ENCODE peak calls at places on chromosomes 2 and 18, in eight cellular contexts. Q, M, X, I, N, R, F and Y are unnamed samples.

GRCh38 chr18:54444309-54444914 is 86.7 kb downstream of the C18orf54 start:
- DNase-seq in Q (peak; percentile 19), M (peak; percentile 73), X (peak; percentile 80), I (peak; percentile 54), N (peak; percentile 40), R (peak; percentile 27), F (no peak), Y (peak; percentile 61)

GRCh38 chr2:174778479-174778962 is 14.2 kb upstream of the CHRNA1 start:
- DNase-seq in Q (peak; percentile 22), M (peak; percentile 49), X (no peak), I (peak; percentile 39), N (no peak), R (peak; percentile 97), F (no peak), Y (peak; percentile 94)

GRCh38 chr2:240704651-240705050 is 13.0 kb downstream of the AQP12A start:
- DNase-seq in Q (peak; percentile 3), M (no peak), X (no peak), I (no peak), N (no peak), R (no peak), F (no peak), Y (peak; percentile 58)

GRCh38 chr2:66539452-66539851 is 104.5 kb downstream of the MEIS1 start:
- DNase-seq in Q (no peak), M (no peak), X (no peak), I (no peak), N (no peak), R (peak; percentile 75), F (no peak), Y (no peak)

GRCh38 chr2:160868891-160869290 is 291.3 kb upstream of the TANK start:
- DNase-seq in Q (no peak), M (no peak), X (no peak), I (no peak), N (no peak), R (peak; percentile 24), F (no peak), Y (no peak)

GRCh38 chr2:162233197-162233596 is 10.0 kb downstream of the FAP start:
- DNase-seq in Q (no peak), M (no peak), X (no peak), I (peak; percentile 81), N (no peak), R (no peak), F (no peak), Y (no peak)

GRCh38 chr2:100269889-100270288 is 52.4 kb downstream of the LONRF2 start:
- DNase-seq in Q (no peak), M (no peak), X (no peak), I (no peak), N (no peak), R (no peak), F (no peak), Y (no peak)

GRCh38 chr2:186068154-186068826 is 329.7 kb downstream of the FSIP2 start:
- DNase-seq in Q (no peak), M (peak; percentile 16), X (no peak), I (no peak), N (no peak), R (no peak), F (no peak), Y (no peak)

GRCh38 chr2:101223814-101224231 is 28.9 kb upstream of the CNOT11 start:
- DNase-seq in Q (no peak), M (no peak), X (no peak), I (peak; percentile 96), N (peak; percentile 95), R (no peak), F (no peak), Y (peak; percentile 72)

GRCh38 chr2:237244976-237245646 is 159.4 kb downstream of the COPS8 start:
- DNase-seq in Q (no peak), M (no peak), X (no peak), I (no peak), N (no peak), R (no peak), F (no peak), Y (no peak)

GRCh38 chr2:230068658-230069080 is at the start of gene SLC16A14:
- DNase-seq in Q (no peak), M (peak; percentile 68), X (no peak), I (peak; percentile 81), N (peak; percentile 6), R (peak; percentile 16), F (no peak), Y (peak; percentile 42)

GRCh38 chr2:234178309-234179030 is 128.0 kb downstream of the SPP2 start:
- DNase-seq in Q (no peak), M (peak; percentile 59), X (no peak), I (no peak), N (no peak), R (no peak), F (no peak), Y (peak; percentile 6)

GRCh38 chr2:55165567-55165966 is 66.5 kb downstream of the CLHC1 start:
- DNase-seq in Q (no peak), M (peak; percentile 49), X (no peak), I (no peak), N (no peak), R (no peak), F (no peak), Y (no peak)

GRCh38 chr18:40414155-40414754 is 1540.8 kb upstream of the PIK3C3 start:
- DNase-seq in Q (no peak), M (no peak), X (no peak), I (no peak), N (no peak), R (no peak), F (no peak), Y (no peak)

GRCh38 chr2:231239751-231240150 is 41.3 kb downstream of the ARMC9 start:
- DNase-seq in Q (no peak), M (no peak), X (no peak), I (no peak), N (no peak), R (no peak), F (no peak), Y (no peak)

GRCh38 chr2:231238694-231239093 is 40.3 kb downstream of the ARMC9 start:
- DNase-seq in Q (no peak), M (no peak), X (no peak), I (no peak), N (no peak), R (no peak), F (no peak), Y (no peak)

DNA sequence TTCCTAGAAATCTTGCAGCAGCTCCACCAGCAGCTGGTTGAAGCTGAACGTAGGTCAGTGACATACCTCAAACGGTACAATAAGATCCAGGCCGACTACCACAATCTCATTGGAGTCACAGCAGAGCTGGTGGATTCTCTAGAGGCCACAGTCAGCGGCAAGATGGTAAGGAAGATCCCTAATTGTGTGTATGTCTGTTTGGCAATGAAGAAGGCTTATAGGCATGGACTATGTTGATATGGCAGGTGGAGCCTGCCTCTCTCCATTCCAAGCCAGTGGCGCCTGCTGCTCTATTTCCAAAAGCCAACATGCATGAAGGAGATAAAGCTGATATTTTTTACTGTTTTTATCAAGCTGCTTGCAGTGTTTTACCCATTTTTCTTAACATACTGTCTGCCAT is 36.8 kb downstream of the ARMC9 start:
- DNase-seq in Q (no peak), M (no peak), X (no peak), I (no peak), N (no peak), R (no peak), F (no peak), Y (no peak)
- TF ChIP-seq CTCF in Q (no peak), M (no peak), X (no peak), I (no peak), N (no peak), R (no peak), F (no peak), Y (no peak)

GRCh38 chr2:187548658-187549057 is 5.6 kb downstream of the TFPI start:
- DNase-seq in Q (no peak), M (no peak), X (no peak), I (no peak), N (no peak), R (no peak), F (no peak), Y (no peak)

GRCh38 chr2:187552381-187552780 is 1.9 kb downstream of the TFPI start:
- DNase-seq in Q (no peak), M (no peak), X (no peak), I (no peak), N (no peak), R (no peak), F (no peak), Y (no peak)

GRCh38 chr2:187549951-187550555 is 4.2 kb downstream of the TFPI start:
- DNase-seq in Q (no peak), M (peak; percentile 20), X (no peak), I (no peak), N (no peak), R (no peak), F (no peak), Y (no peak)

GRCh38 chr2:187549193-187549592 is 5.0 kb downstream of the TFPI start:
- DNase-seq in Q (no peak), M (no peak), X (no peak), I (no peak), N (no peak), R (no peak), F (no peak), Y (no peak)

GRCh38 chr2:187550797-187551306 is 3.4 kb downstream of the TFPI start:
- DNase-seq in Q (no peak), M (no peak), X (no peak), I (no peak), N (no peak), R (no peak), F (no peak), Y (no peak)
- TF ChIP-seq CTCF in Q (no peak), M (no peak), X (no peak), I (no peak), N (no peak), R (no peak), F (no peak), Y (no peak)

GRCh38 chr2:116435648-116436047 is 1378.8 kb upstream of the DDX18 start:
- DNase-seq in Q (no peak), M (no peak), X (no peak), I (no peak), N (no peak), R (no peak), F (no peak), Y (no peak)
- TF ChIP-seq CTCF in Q (no peak), M (no peak), X (no peak), I (no peak), N (no peak), R (no peak), F (no peak), Y (no peak)

DNA sequence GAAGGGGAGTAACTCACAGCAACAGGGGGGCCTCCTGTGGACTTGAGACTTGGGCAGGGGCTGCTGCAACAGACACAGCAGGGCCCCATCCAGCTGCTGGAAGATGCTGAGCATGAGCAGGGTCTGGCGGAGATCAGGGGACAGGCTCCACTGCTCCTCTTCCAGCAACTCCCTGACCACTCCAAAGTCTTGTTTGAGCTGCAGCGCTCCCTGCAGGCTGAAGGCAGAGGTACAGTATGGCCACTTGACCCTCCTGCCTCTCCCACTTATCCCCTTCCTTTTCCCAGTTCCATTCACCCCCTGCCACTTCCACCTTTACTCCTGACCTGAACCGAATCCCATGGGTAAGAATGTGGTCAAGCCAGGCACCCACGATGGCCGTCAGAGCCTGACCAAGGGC is 2.4 kb upstream of the MRPL53 start:
- DNase-seq in Q (no peak), M (peak; percentile 8), X (peak; percentile 77), I (no peak), N (no peak), R (no peak), F (no peak), Y (no peak)
- TF ChIP-seq CTCF in Q (no peak), M (no peak), X (peak; percentile 56), I (no peak), N (peak; percentile 54), R (peak; percentile 17), F (no peak), Y (peak; percentile 45)